ENCODE peak calls at places on chromosomes 13 and 19, in five cellular contexts. One of them, this sample, is unnamed.
A peak's percentile ranks its signal among the peaks of the same experiment; 100 is the strongest.

GRCh38 chr13:55432814-55433213 is 1707.9 kb upstream of the PRR20A start:
- DNase-seq in cardiac muscle cell: no peak
- DNase-seq in stomach: no peak
- DNase-seq in tibial nerve: no peak
- DNase-seq in fibroblast of lung: no peak
- DNase-seq in this sample: no peak

GRCh38 chr19:31548941-31549340 is 199.7 kb upstream of the TSHZ3 start:
- DNase-seq in cardiac muscle cell: peak; percentile 63
- DNase-seq in stomach: no peak
- DNase-seq in tibial nerve: no peak
- DNase-seq in fibroblast of lung: peak; percentile 6
- DNase-seq in this sample: no peak

GRCh38 chr19:45311640-45312039 is 11.0 kb downstream of the CKM start:
- DNase-seq in cardiac muscle cell: no peak
- DNase-seq in stomach: no peak
- DNase-seq in tibial nerve: no peak
- DNase-seq in fibroblast of lung: no peak
- DNase-seq in this sample: no peak

GRCh38 chr13:26254583-26255102 is 714 bp downstream of the CDK8 start:
- DNase-seq in cardiac muscle cell: peak; percentile 38
- DNase-seq in stomach: peak; percentile 73
- DNase-seq in tibial nerve: no peak
- DNase-seq in fibroblast of lung: peak; percentile 51
- DNase-seq in this sample: no peak

GRCh38 chr13:50691682-50692263 is 151.7 kb downstream of the DLEU7 start:
- DNase-seq in cardiac muscle cell: no peak
- DNase-seq in stomach: no peak
- DNase-seq in tibial nerve: no peak
- DNase-seq in fibroblast of lung: peak; percentile 62
- DNase-seq in this sample: no peak

GRCh38 chr19:44548736-44549135 is 19.3 kb upstream of the CEACAM20 start:
- DNase-seq in cardiac muscle cell: peak; percentile 10
- DNase-seq in stomach: no peak
- DNase-seq in tibial nerve: no peak
- DNase-seq in fibroblast of lung: peak; percentile 72
- DNase-seq in this sample: no peak

GRCh38 chr13:26678796-26679195 is 81.8 kb downstream of the GPR12 start:
- DNase-seq in cardiac muscle cell: no peak
- DNase-seq in stomach: no peak
- DNase-seq in tibial nerve: no peak
- DNase-seq in fibroblast of lung: no peak
- DNase-seq in this sample: no peak

GRCh38 chr19:53294786-53295441 is 27.4 kb upstream of the VN1R4 start:
- DNase-seq in cardiac muscle cell: no peak
- DNase-seq in stomach: no peak
- DNase-seq in tibial nerve: no peak
- DNase-seq in fibroblast of lung: peak; percentile 6
- DNase-seq in this sample: no peak

GRCh38 chr19:50328257-50329145 is 676 bp downstream of the KCNC3 start:
- DNase-seq in cardiac muscle cell: no peak
- DNase-seq in stomach: no peak
- DNase-seq in tibial nerve: no peak
- DNase-seq in fibroblast of lung: no peak
- DNase-seq in this sample: no peak

GRCh38 chr19:45215391-45216191 is 29.6 kb downstream of the EXOC3L2 start:
- DNase-seq in cardiac muscle cell: no peak
- DNase-seq in stomach: peak; percentile 77
- DNase-seq in tibial nerve: no peak
- DNase-seq in fibroblast of lung: peak; percentile 9
- DNase-seq in this sample: no peak

GRCh38 chr13:105033999-105034398 is 1501.5 kb downstream of the EFNB2 start:
- DNase-seq in cardiac muscle cell: no peak
- DNase-seq in stomach: no peak
- DNase-seq in tibial nerve: no peak
- DNase-seq in fibroblast of lung: no peak
- DNase-seq in this sample: no peak

GRCh38 chr13:101949681-101950080 is 452.2 kb downstream of the FGF14 start:
- DNase-seq in cardiac muscle cell: no peak
- DNase-seq in stomach: no peak
- DNase-seq in tibial nerve: no peak
- DNase-seq in fibroblast of lung: no peak
- DNase-seq in this sample: no peak

GRCh38 chr13:29621401-29621800 is 25.9 kb upstream of the SLC7A1 start:
- DNase-seq in cardiac muscle cell: no peak
- DNase-seq in stomach: no peak
- DNase-seq in tibial nerve: no peak
- DNase-seq in fibroblast of lung: peak; percentile 74
- DNase-seq in this sample: peak; percentile 23

GRCh38 chr19:8663920-8664670 is 33.7 kb downstream of the NFILZ start:
- DNase-seq in cardiac muscle cell: no peak
- DNase-seq in stomach: no peak
- DNase-seq in tibial nerve: no peak
- DNase-seq in fibroblast of lung: no peak
- DNase-seq in this sample: no peak

GRCh38 chr13:60175571-60175970 is 11.8 kb upstream of the DIAPH3 start:
- DNase-seq in cardiac muscle cell: no peak
- DNase-seq in stomach: no peak
- DNase-seq in tibial nerve: no peak
- DNase-seq in fibroblast of lung: no peak
- DNase-seq in this sample: no peak

GRCh38 chr13:46386996-46387851 is at the start of gene RUBCNL:
- DNase-seq in cardiac muscle cell: no peak
- DNase-seq in stomach: no peak
- DNase-seq in tibial nerve: no peak
- DNase-seq in fibroblast of lung: peak; percentile 30
- DNase-seq in this sample: peak; percentile 11

GRCh38 chr13:36904219-36904618 is 15.8 kb downstream of the SMAD9 start:
- DNase-seq in cardiac muscle cell: no peak
- DNase-seq in stomach: no peak
- DNase-seq in tibial nerve: no peak
- DNase-seq in fibroblast of lung: no peak
- DNase-seq in this sample: no peak

GRCh38 chr13:50732712-50733111 is 110.8 kb downstream of the DLEU7 start:
- DNase-seq in cardiac muscle cell: peak; percentile 61
- DNase-seq in stomach: no peak
- DNase-seq in tibial nerve: no peak
- DNase-seq in fibroblast of lung: peak; percentile 29
- DNase-seq in this sample: peak; percentile 30

GRCh38 chr13:43494206-43494605 is 292.6 kb downstream of the ENOX1 start:
- DNase-seq in cardiac muscle cell: no peak
- DNase-seq in stomach: no peak
- DNase-seq in tibial nerve: no peak
- DNase-seq in fibroblast of lung: no peak
- DNase-seq in this sample: no peak

GRCh38 chr13:44801990-44802389 is 187.3 kb downstream of the NUFIP1 start:
- DNase-seq in cardiac muscle cell: peak; percentile 84
- DNase-seq in stomach: peak; percentile 45
- DNase-seq in tibial nerve: no peak
- DNase-seq in fibroblast of lung: peak; percentile 82
- DNase-seq in this sample: no peak

GRCh38 chr19:10736189-10736588 is 18.3 kb downstream of the DNM2 start:
- DNase-seq in cardiac muscle cell: no peak
- DNase-seq in stomach: no peak
- DNase-seq in tibial nerve: no peak
- DNase-seq in fibroblast of lung: no peak
- DNase-seq in this sample: no peak

GRCh38 chr19:10737680-10738079 is 19.8 kb downstream of the DNM2 start:
- DNase-seq in cardiac muscle cell: no peak
- DNase-seq in stomach: no peak
- DNase-seq in tibial nerve: no peak
- DNase-seq in fibroblast of lung: no peak
- DNase-seq in this sample: no peak

GRCh38 chr19:10730932-10731331 is 13.1 kb downstream of the DNM2 start:
- DNase-seq in cardiac muscle cell: no peak
- DNase-seq in stomach: peak; percentile 46
- DNase-seq in tibial nerve: no peak
- DNase-seq in fibroblast of lung: no peak
- DNase-seq in this sample: no peak

GRCh38 chr19:10736916-10737551 is 19.2 kb downstream of the DNM2 start:
- DNase-seq in cardiac muscle cell: no peak
- DNase-seq in stomach: no peak
- DNase-seq in tibial nerve: no peak
- DNase-seq in fibroblast of lung: no peak
- DNase-seq in this sample: no peak

DNA sequence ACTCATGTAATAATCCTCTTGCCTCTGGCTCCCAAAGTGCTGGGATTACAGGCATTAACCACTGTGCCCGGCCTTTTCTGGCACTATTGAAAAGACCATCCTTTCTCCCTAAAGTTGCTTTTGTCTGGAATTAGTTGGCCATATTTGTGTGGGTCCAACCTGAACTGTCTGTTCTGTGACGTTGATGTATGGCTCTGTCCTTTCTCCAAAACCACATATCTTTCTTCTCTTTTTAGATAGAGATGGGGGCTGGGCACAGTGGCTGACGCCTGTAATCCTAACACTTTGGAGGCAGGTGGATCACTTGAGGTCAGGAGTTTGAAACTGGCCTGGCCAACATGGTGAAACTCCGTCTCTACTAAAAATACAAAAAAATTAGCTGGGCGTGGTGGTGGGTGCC is 17.9 kb downstream of the DNM2 start:
- DNase-seq in cardiac muscle cell: no peak
- DNase-seq in stomach: no peak
- DNase-seq in tibial nerve: no peak
- DNase-seq in fibroblast of lung: no peak
- DNase-seq in this sample: no peak
- H3K4me1 ChIP-seq in cardiac muscle cell: no peaks in the 10 kb centered on the region
- H3K4me1 ChIP-seq in stomach: peaks cover 37% of the 10 kb centered on the region
- H3K4me1 ChIP-seq in tibial nerve: no peaks in the 10 kb centered on the region
- H3K4me1 ChIP-seq in fibroblast of lung: no peaks in the 10 kb centered on the region
- H3K4me1 ChIP-seq in this sample: no peaks in the 10 kb centered on the region

GRCh38 chr13:99905814-99906213 is 65.8 kb downstream of the ZIC5 start:
- DNase-seq in cardiac muscle cell: no peak
- DNase-seq in stomach: no peak
- DNase-seq in tibial nerve: no peak
- DNase-seq in fibroblast of lung: no peak
- DNase-seq in this sample: no peak

GRCh38 chr13:99905224-99905623 is 66.3 kb downstream of the ZIC5 start:
- DNase-seq in cardiac muscle cell: no peak
- DNase-seq in stomach: no peak
- DNase-seq in tibial nerve: no peak
- DNase-seq in fibroblast of lung: no peak
- DNase-seq in this sample: no peak

GRCh38 chr13:99903140-99903539 is 68.4 kb downstream of the ZIC5 start:
- DNase-seq in cardiac muscle cell: no peak
- DNase-seq in stomach: no peak
- DNase-seq in tibial nerve: no peak
- DNase-seq in fibroblast of lung: no peak
- DNase-seq in this sample: no peak

GRCh38 chr13:99900960-99901359 is 70.6 kb downstream of the ZIC5 start:
- DNase-seq in cardiac muscle cell: no peak
- DNase-seq in stomach: no peak
- DNase-seq in tibial nerve: no peak
- DNase-seq in fibroblast of lung: no peak
- DNase-seq in this sample: no peak

DNA sequence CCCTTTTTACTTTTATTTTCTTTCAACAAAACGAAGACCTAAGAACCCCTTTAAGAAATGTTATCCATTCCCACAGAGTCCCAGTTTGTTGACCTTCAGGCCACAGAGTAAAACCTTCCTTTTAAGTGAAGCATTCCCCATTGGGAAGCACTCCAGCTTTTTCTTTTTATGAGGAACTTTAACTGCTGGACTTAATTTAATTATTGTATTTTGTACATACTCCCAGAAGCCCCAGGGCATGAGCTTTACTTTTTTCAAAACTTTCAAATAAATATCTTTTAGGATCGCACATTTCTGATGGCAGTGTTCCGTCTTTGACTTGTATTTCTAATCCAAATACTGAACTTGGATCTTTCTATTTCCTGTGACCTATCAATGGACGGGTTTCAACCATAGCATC is 68.9 kb downstream of the ZIC5 start:
- DNase-seq in cardiac muscle cell: no peak
- DNase-seq in stomach: no peak
- DNase-seq in tibial nerve: no peak
- DNase-seq in fibroblast of lung: no peak
- DNase-seq in this sample: no peak
- H3K4me3 ChIP-seq in cardiac muscle cell: no peak overlapping the region
- H3K4me3 ChIP-seq in stomach: no peak overlapping the region
- H3K4me3 ChIP-seq in tibial nerve: no peak overlapping the region
- H3K4me3 ChIP-seq in fibroblast of lung: no peak overlapping the region
- H3K4me3 ChIP-seq in this sample: no peak overlapping the region

DNA sequence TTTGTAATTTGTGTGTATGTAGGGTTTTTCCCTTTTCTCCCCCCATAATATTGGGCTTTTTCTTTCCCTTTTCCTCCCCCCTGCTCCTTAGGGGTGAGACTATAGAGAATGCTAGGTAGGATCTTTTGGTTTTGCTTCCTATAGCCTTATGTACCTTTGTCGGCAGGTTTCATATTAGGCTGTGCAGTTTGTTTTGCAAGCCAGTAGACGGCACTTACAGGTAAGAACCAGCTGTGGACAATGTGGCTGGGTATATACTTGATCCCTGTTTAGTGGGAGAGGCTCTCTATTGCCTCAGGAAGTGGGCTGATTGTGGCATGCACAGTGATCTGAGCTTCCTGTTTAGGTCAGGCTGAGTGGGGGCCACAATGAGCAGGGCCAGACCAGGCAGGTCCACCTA is 359.2 kb upstream of the OBI1 start:
- DNase-seq in cardiac muscle cell: no peak
- DNase-seq in stomach: no peak
- DNase-seq in tibial nerve: no peak
- DNase-seq in fibroblast of lung: no peak
- DNase-seq in this sample: no peak
- H3K9me3 ChIP-seq in cardiac muscle cell: no peaks in the 10 kb centered on the region
- H3K9me3 ChIP-seq in stomach: peaks cover 5% of the 10 kb centered on the region
- H3K9me3 ChIP-seq in tibial nerve: no peaks in the 10 kb centered on the region
- H3K9me3 ChIP-seq in fibroblast of lung: no peaks in the 10 kb centered on the region
- H3K9me3 ChIP-seq in this sample: peaks cover 3% of the 10 kb centered on the region

DNA sequence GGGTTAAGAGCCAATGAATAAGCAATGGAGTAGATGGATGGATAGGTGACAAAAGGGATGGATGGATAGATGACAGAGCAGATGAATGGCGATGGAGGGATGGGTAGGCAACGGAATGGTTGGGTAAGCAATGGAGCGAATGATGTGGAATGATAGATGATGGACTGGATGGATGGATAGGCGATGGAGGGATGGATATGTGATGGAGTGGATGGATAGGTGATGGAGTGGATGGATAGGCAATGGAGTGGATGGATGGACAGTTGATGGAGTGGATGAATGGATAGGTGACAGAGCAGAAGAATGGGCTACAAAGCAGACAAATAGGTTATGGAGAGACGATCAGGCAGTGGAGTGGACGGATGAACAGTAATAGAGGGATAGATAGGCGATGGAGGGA is 269.6 kb downstream of the TEX29 start:
- DNase-seq in cardiac muscle cell: no peak
- DNase-seq in stomach: no peak
- DNase-seq in tibial nerve: no peak
- DNase-seq in fibroblast of lung: no peak
- DNase-seq in this sample: no peak
- H3K4me1 ChIP-seq in cardiac muscle cell: no peaks in the 10 kb centered on the region
- H3K4me1 ChIP-seq in stomach: no peaks in the 10 kb centered on the region
- H3K4me1 ChIP-seq in tibial nerve: no peaks in the 10 kb centered on the region
- H3K4me1 ChIP-seq in fibroblast of lung: no peaks in the 10 kb centered on the region
- H3K4me1 ChIP-seq in this sample: no peaks in the 10 kb centered on the region